ENCODE peak calls at places on chromosomes 6 and 20, in ten cellular contexts. O is tibial nerve; B is breast epithelium; Q is CD4-positive, CD25-positive, alpha-beta regulatory T cell; K is neural progenitor cell; R is gastrocnemius medialis; I is left ventricle myocardium inferior; C is transverse colon; M is H9; T is lower lobe of right lung. P is an unnamed sample. For H3K4me1, the result is how much of the 10 kb centered on the place peaks cover.

GRCh38 chr6:23980965-23981364 is 145.1 kb upstream of the NRSN1 start:
- DNase-seq in Q (no peak), O (no peak), K (no peak), I (no peak), C (no peak), B (no peak), M (no peak), T (no peak), R (no peak), P (no peak)

GRCh38 chr6:15827492-15828255 is 164.8 kb upstream of the DTNBP1 start:
- DNase-seq in R (no peak), B (no peak), I (peak), C (no peak), M (no peak), T (no peak), O (no peak), K (no peak), Q (no peak), P (no peak)

GRCh38 chr6:81752969-81753708 is 658 bp upstream of the TENT5A start:
- DNase-seq in R (peak), Q (peak), I (peak), T (peak), M (peak), B (peak), O (peak), C (peak), K (peak), P (peak)

GRCh38 chr6:52457096-52457495 is 37.0 kb downstream of the EFHC1 start:
- DNase-seq in B (no peak), C (no peak), O (no peak), M (no peak), R (no peak), I (no peak), Q (no peak), K (peak), T (no peak), P (no peak)

GRCh38 chr6:4603856-4604369 is 172.3 kb upstream of the CDYL start:
- DNase-seq in R (no peak), O (no peak), T (no peak), K (no peak), Q (no peak), I (no peak), B (no peak), C (no peak), M (no peak), P (no peak)

GRCh38 chr6:103699770-103700169 is 1159.9 kb downstream of the HACE1 start:
- DNase-seq in B (no peak), I (no peak), Q (no peak), C (no peak), O (no peak), T (no peak), K (no peak), M (no peak), R (no peak), P (no peak)

GRCh38 chr6:3603443-3604130 is 146.7 kb upstream of the SLC22A23 start:
- DNase-seq in B (no peak), K (no peak), I (no peak), R (no peak), T (no peak), C (no peak), Q (no peak), O (no peak), M (no peak), P (no peak)

GRCh38 chr6:170553686-170554085 is 483 bp upstream of the TBP start:
- DNase-seq in R (no peak), T (no peak), O (no peak), K (no peak), M (no peak), C (no peak), Q (no peak), I (no peak), B (no peak), P (peak)

GRCh38 chr6:98843274-98844243 is 9.2 kb downstream of the POU3F2 start:
- DNase-seq in T (no peak), Q (no peak), C (no peak), K (peak), I (no peak), O (no peak), B (no peak), R (no peak), M (peak), P (no peak)

DNA sequence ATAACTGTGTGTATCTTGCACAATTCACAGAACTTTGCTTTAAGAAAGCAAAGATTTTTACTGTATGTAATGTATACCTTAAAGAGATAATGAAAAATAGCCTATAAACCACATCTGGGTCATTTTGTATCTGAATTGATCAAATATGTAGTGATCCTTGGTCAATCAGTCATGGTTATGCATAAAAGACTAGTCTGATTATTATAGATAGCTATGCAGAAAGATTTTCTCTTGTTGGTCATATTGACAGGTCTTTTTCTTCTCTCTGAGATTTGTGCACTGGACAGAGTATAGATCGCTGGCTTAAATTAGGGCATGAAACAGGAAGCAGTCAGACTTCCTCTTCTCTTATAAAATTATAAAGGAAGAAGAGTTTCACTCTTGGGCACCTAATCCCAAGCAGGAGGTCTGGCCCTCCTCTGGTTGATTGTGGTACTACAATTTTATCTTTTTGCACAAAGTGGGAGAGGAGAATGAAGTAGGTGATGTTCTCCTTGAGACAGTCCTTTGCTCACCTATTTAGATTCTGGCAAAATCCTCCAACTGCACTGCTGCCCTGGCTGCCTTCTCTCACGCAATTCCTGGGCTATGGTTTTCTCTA is 380.9 kb upstream of the RGS17 start:
- DNase-seq in K (peak), T (no peak), B (no peak), O (no peak), M (peak), Q (no peak), C (no peak), I (no peak), R (no peak), P (peak)
- H3K27ac ChIP-seq in K (no peak), T (no peak), B (no peak), O (no peak), M (no peak), Q (no peak), C (no peak), I (no peak), R (no peak), P (no peak)

GRCh38 chr20:50450961-50451752 is 59.0 kb upstream of the PTPN1 start:
- DNase-seq in T (no peak), M (peak), I (no peak), R (peak), K (peak), Q (no peak), C (peak), O (no peak), B (no peak), P (peak)

GRCh38 chr20:50450493-50450826 is 59.7 kb upstream of the PTPN1 start:
- DNase-seq in C (no peak), I (no peak), R (no peak), K (no peak), T (no peak), M (no peak), Q (no peak), O (no peak), B (no peak), P (no peak)

GRCh38 chr20:50455656-50456451 is 54.3 kb upstream of the PTPN1 start:
- DNase-seq in C (no peak), T (peak), K (no peak), O (no peak), B (no peak), Q (no peak), R (no peak), M (no peak), I (peak), P (no peak)

GRCh38 chr20:50456452-50457324 is 53.5 kb upstream of the PTPN1 start:
- DNase-seq in R (no peak), C (no peak), O (no peak), K (no peak), I (no peak), Q (no peak), B (no peak), T (no peak), M (no peak), P (no peak)

DNA sequence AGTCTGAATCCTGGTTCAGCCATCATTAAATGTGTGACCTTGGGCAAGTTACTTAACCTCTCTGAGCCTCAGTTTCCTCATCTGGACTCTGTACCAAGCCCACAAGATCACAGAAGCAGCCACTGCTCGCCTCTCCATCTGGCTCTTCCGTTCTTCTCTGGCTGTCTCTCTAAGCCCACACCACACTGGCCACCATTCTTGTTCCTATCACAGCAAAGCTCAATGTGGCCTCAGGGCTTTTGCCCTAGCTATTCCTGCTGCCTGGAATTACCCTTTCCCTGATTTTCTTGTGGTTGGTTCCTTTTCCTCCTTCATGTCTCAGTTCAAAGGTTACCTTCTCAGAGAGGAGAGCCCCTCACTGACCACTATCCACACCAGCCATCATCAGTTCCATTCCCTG is 56.6 kb upstream of the PTPN1 start:
- DNase-seq in M (no peak), I (no peak), O (no peak), K (no peak), T (no peak), C (no peak), B (no peak), Q (no peak), R (no peak), P (no peak)
- H3K4me1 ChIP-seq in M (under half), I (under half), O (under half), K (under half), T (under half), C (under half), B (under half), Q (under half), R (under half), P (under half)

GRCh38 chr6:26331809-26332226 is 33.2 kb upstream of the BTN3A2 start:
- DNase-seq in M (no peak), T (no peak), R (no peak), Q (no peak), O (no peak), I (no peak), C (no peak), K (no peak), B (no peak), P (no peak)

GRCh38 chr6:26330835-26331808 is 33.9 kb upstream of the BTN3A2 start:
- DNase-seq in R (no peak), C (no peak), Q (peak), T (no peak), O (no peak), B (no peak), M (peak), K (no peak), I (no peak), P (no peak)

GRCh38 chr6:26327450-26328264 is 37.3 kb upstream of the BTN3A2 start:
- DNase-seq in R (no peak), Q (peak), I (no peak), C (peak), M (peak), K (peak), T (no peak), O (no peak), B (no peak), P (no peak)

GRCh38 chr6:26329763-26330511 is 35.1 kb upstream of the BTN3A2 start:
- DNase-seq in Q (peak), T (no peak), C (peak), I (no peak), O (no peak), M (peak), K (peak), B (no peak), R (no peak), P (no peak)

GRCh38 chr6:26328265-26328844 is 36.6 kb upstream of the BTN3A2 start:
- DNase-seq in R (no peak), T (no peak), C (no peak), I (no peak), K (no peak), O (no peak), Q (no peak), B (no peak), M (no peak), P (no peak)
- H3K27ac ChIP-seq in R (no peak), T (no peak), C (no peak), I (no peak), K (no peak), O (no peak), Q (no peak), B (no peak), M (no peak), P (no peak)

DNA sequence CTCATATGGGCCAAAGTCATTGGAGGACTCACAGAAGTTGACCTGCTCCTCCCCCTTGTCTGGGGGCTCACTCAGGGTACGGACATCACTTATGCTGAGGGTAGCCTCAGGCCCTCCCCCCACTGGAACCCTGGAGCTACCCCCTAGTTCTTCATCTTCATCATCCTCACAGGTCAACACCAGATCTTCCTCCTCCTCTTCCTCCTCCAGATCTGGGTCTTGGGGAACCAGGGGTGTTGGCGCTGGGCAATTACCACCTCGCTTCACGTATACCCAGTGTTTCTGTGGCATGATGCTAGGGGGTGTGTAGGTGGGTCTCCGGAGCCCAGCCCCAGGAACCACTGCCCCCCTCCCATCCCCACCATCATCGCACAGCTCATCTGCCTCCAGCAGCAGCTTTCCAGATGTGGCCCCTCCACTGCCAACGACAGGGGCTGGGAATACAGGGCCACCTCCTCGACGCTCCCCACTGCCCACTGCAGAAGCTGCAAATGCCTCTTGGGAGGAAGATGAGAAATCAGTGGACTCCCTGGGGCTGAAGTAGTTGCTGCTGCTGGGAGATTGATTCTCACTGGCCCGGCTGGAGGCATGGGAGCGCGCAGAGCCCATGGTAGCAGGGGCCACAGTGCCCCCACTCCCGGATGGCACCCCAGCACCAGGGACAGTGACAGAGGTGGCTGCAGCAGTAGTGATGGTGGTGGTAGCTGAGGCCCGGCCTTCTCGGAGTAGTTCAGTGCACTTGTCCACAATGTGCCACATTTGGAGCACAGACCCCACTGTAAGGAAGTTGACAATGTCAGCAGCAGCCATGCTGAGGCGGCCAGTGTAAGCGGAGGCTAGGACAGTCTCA is 1.6 kb downstream of the ZBTB22 start:
- DNase-seq in O (no peak), K (no peak), M (no peak), B (no peak), T (no peak), C (no peak), Q (no peak), I (no peak), R (no peak), P (no peak)
- H3K4me1 ChIP-seq in O (under half), K (under half), M (under half), B (half or more), T (half or more), C (half or more), Q (half or more), I (half or more), R (under half), P (under half)